ENCODE peak calls at places on chromosomes 2 and 18, in nine cellular contexts. N, P, S, K, U, X, B, F and W are unnamed samples.

GRCh38 chr2:232304236-232304635 is 74.3 kb upstream of the ALPP start:
- DNase-seq in N (no peak), P (no peak), S (no peak), K (no peak), U (no peak), X (no peak), B (no peak), F (no peak), W (no peak)

GRCh38 chr2:115694651-115695050 is 1252.2 kb downstream of the DPP10 start:
- DNase-seq in N (no peak), P (no peak), S (no peak), K (no peak), U (no peak), X (no peak), B (no peak), F (no peak), W (no peak)

GRCh38 chr2:152342259-152343046 is 7.5 kb downstream of the FMNL2 start:
- DNase-seq in N (no peak), P (no peak), S (no peak), K (no peak), U (no peak), X (no peak), B (no peak), F (no peak), W (no peak)

GRCh38 chr2:106745468-106745867 is 140.5 kb downstream of the ST6GAL2 start:
- DNase-seq in N (no peak), P (no peak), S (no peak), K (no peak), U (no peak), X (no peak), B (no peak), F (no peak), W (no peak)

GRCh38 chr2:43171789-43172188 is 54.6 kb downstream of the ZFP36L2 start:
- DNase-seq in N (no peak), P (peak), S (peak), K (peak), U (peak), X (peak), B (peak), F (peak), W (no peak)

GRCh38 chr2:167135691-167136090 is 247.4 kb downstream of the XIRP2 start:
- DNase-seq in N (no peak), P (no peak), S (no peak), K (no peak), U (no peak), X (no peak), B (no peak), F (no peak), W (no peak)

GRCh38 chr18:36769611-36770314 is 59.0 kb downstream of the TPGS2 start:
- DNase-seq in N (peak), P (peak), S (no peak), K (no peak), U (no peak), X (no peak), B (no peak), F (no peak), W (no peak)

GRCh38 chr2:217703999-217704398 is 298.8 kb downstream of the TNS1 start:
- DNase-seq in N (no peak), P (no peak), S (no peak), K (no peak), U (peak), X (no peak), B (no peak), F (no peak), W (no peak)

GRCh38 chr2:205695460-205695979 is 13.2 kb downstream of the NRP2 start:
- DNase-seq in N (no peak), P (no peak), S (no peak), K (no peak), U (peak), X (peak), B (no peak), F (no peak), W (no peak)

GRCh38 chr18:68549257-68549871 is 165.5 kb downstream of the TMX3 start:
- DNase-seq in N (no peak), P (no peak), S (no peak), K (no peak), U (no peak), X (peak), B (no peak), F (no peak), W (no peak)

GRCh38 chr2:138395565-138396306 is 105.8 kb upstream of the SPOPL start:
- DNase-seq in N (no peak), P (no peak), S (no peak), K (no peak), U (no peak), X (peak), B (no peak), F (no peak), W (peak)

GRCh38 chr18:38565513-38565912 is 999.9 kb upstream of the CELF4 start:
- DNase-seq in N (no peak), P (no peak), S (no peak), K (no peak), U (no peak), X (no peak), B (no peak), F (no peak), W (no peak)

GRCh38 chr2:54371461-54372065 is 84.6 kb upstream of the SPTBN1 start:
- DNase-seq in N (no peak), P (no peak), S (no peak), K (no peak), U (no peak), X (no peak), B (no peak), F (no peak), W (no peak)

GRCh38 chr2:54365661-54366060 is 90.5 kb upstream of the SPTBN1 start:
- DNase-seq in N (no peak), P (no peak), S (no peak), K (no peak), U (no peak), X (no peak), B (no peak), F (no peak), W (no peak)

GRCh38 chr2:54372361-54372760 is 83.8 kb upstream of the SPTBN1 start:
- DNase-seq in N (no peak), P (no peak), S (no peak), K (no peak), U (no peak), X (no peak), B (no peak), F (no peak), W (no peak)

GRCh38 chr2:54370405-54371104 is 85.6 kb upstream of the SPTBN1 start:
- DNase-seq in N (no peak), P (no peak), S (no peak), K (no peak), U (no peak), X (no peak), B (no peak), F (peak), W (no peak)

GRCh38 chr2:54366487-54367280 is 89.4 kb upstream of the SPTBN1 start:
- DNase-seq in N (no peak), P (no peak), S (no peak), K (no peak), U (no peak), X (no peak), B (no peak), F (no peak), W (no peak)
- H3K4me3 ChIP-seq in N (no peak), P (no peak), S (no peak), K (no peak), U (no peak), X (no peak), B (no peak), F (no peak), W (no peak)

DNA sequence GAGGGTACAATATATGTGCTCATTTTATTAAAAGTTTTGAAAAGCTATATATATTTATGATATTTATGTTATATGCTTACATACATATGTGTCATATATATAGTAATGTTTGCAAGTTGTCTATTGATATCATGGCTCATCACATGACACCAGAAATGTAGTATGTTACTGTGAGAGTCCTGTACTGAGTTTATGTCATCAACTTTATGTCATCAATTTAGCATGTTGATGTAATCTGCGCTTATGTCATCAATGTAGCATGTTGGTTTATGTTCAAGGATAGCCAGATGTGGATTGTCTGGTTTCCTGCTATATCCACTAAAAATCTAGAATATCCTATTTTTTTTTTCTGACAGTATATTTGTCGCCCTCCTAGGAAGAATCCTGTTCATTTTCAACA is 77.4 kb downstream of the APLF start:
- DNase-seq in N (no peak), P (no peak), S (no peak), K (no peak), U (no peak), X (no peak), B (no peak), F (no peak), W (no peak)
- H3K4me3 ChIP-seq in N (no peak), P (no peak), S (no peak), K (no peak), U (no peak), X (no peak), B (no peak), F (no peak), W (no peak)

GRCh38 chr2:237604391-237604790 is 13.9 kb upstream of the RAB17 start:
- DNase-seq in N (no peak), P (no peak), S (no peak), K (no peak), U (no peak), X (no peak), B (no peak), F (no peak), W (no peak)
- H3K4me3 ChIP-seq in N (no peak), P (no peak), S (no peak), K (no peak), U (no peak), X (no peak), B (no peak), F (no peak), W (no peak)

GRCh38 chr2:39934851-39935250 is 155.8 kb upstream of the THUMPD2 start:
- DNase-seq in N (no peak), P (no peak), S (no peak), K (no peak), U (no peak), X (no peak), B (no peak), F (no peak), W (no peak)

GRCh38 chr2:39938035-39938835 is 159.2 kb upstream of the THUMPD2 start:
- DNase-seq in N (no peak), P (no peak), S (no peak), K (no peak), U (no peak), X (peak), B (no peak), F (no peak), W (no peak)

GRCh38 chr2:39933166-39933565 is 154.1 kb upstream of the THUMPD2 start:
- DNase-seq in N (no peak), P (no peak), S (no peak), K (no peak), U (no peak), X (no peak), B (no peak), F (no peak), W (no peak)

GRCh38 chr2:39942970-39943369 is 163.9 kb upstream of the THUMPD2 start:
- DNase-seq in N (no peak), P (no peak), S (no peak), K (no peak), U (no peak), X (no peak), B (no peak), F (no peak), W (no peak)

GRCh38 chr2:39937621-39938020 is 158.6 kb upstream of the THUMPD2 start:
- DNase-seq in N (no peak), P (no peak), S (no peak), K (no peak), U (no peak), X (no peak), B (no peak), F (no peak), W (no peak)
- H3K4me3 ChIP-seq in N (no peak), P (no peak), S (no peak), K (no peak), U (no peak), X (no peak), B (no peak), F (no peak), W (no peak)

GRCh38 chr2:19885791-19886190 is 16.0 kb downstream of the TTC32 start:
- DNase-seq in N (peak), P (no peak), S (no peak), K (no peak), U (no peak), X (no peak), B (no peak), F (no peak), W (no peak)

GRCh38 chr2:19887508-19887907 is 14.3 kb downstream of the TTC32 start:
- DNase-seq in N (peak), P (peak), S (no peak), K (peak), U (no peak), X (no peak), B (no peak), F (no peak), W (no peak)

GRCh38 chr2:19890104-19890503 is 11.7 kb downstream of the TTC32 start:
- DNase-seq in N (no peak), P (no peak), S (no peak), K (no peak), U (no peak), X (no peak), B (no peak), F (no peak), W (no peak)

GRCh38 chr2:19886261-19886660 is 15.5 kb downstream of the TTC32 start:
- DNase-seq in N (no peak), P (no peak), S (no peak), K (no peak), U (no peak), X (no peak), B (no peak), F (no peak), W (no peak)

GRCh38 chr2:19888831-19889230 is 13.0 kb downstream of the TTC32 start:
- DNase-seq in N (peak), P (no peak), S (no peak), K (no peak), U (no peak), X (no peak), B (no peak), F (no peak), W (no peak)
- H3K4me3 ChIP-seq in N (no peak), P (no peak), S (no peak), K (no peak), U (no peak), X (no peak), B (no peak), F (no peak), W (no peak)